ENCODE peak calls at places on chromosomes 12 and 14, in four cellular contexts. One of them, this sample, is unnamed.

GRCh38 chr14:68340262-68340661 is 452.6 kb downstream of the ZFP36L1 start:
- DNase-seq in SK-N-SH: no peak
- DNase-seq in GM12878: no peak
- DNase-seq in HepG2: no peak
- DNase-seq in this sample: no peak

GRCh38 chr12:67222302-67222701 is 46.9 kb upstream of the CAND1 start:
- DNase-seq in SK-N-SH: no peak
- DNase-seq in GM12878: no peak
- DNase-seq in HepG2: no peak
- DNase-seq in this sample: no peak

GRCh38 chr12:50074936-50075807 is 10.0 kb upstream of the SMARCD1 start:
- DNase-seq in SK-N-SH: peak
- DNase-seq in GM12878: peak
- DNase-seq in HepG2: peak
- DNase-seq in this sample: peak

GRCh38 chr12:23611320-23611719 is 338.1 kb downstream of the SOX5 start:
- DNase-seq in SK-N-SH: peak
- DNase-seq in GM12878: no peak
- DNase-seq in HepG2: no peak
- DNase-seq in this sample: no peak

GRCh38 chr12:11171953-11172675 is 1.1 kb downstream of the SMIM10L1 start:
- DNase-seq in SK-N-SH: peak
- DNase-seq in GM12878: no peak
- DNase-seq in HepG2: peak
- DNase-seq in this sample: no peak

GRCh38 chr12:92859650-92860386 is 69.3 kb downstream of the EEA1 start:
- DNase-seq in SK-N-SH: no peak
- DNase-seq in GM12878: no peak
- DNase-seq in HepG2: no peak
- DNase-seq in this sample: no peak

GRCh38 chr12:69639400-69640016 is 28.8 kb upstream of the LRRC10 start:
- DNase-seq in SK-N-SH: peak
- DNase-seq in GM12878: peak
- DNase-seq in HepG2: peak
- DNase-seq in this sample: peak

GRCh38 chr14:69906201-69906600 is 27.0 kb downstream of the SMOC1 start:
- DNase-seq in SK-N-SH: no peak
- DNase-seq in GM12878: no peak
- DNase-seq in HepG2: no peak
- DNase-seq in this sample: no peak

GRCh38 chr14:53531151-53531550 is 378.0 kb upstream of the DDHD1 start:
- DNase-seq in SK-N-SH: no peak
- DNase-seq in GM12878: no peak
- DNase-seq in HepG2: no peak
- DNase-seq in this sample: no peak

GRCh38 chr12:26204612-26205289 is 9.4 kb downstream of the SSPN start:
- DNase-seq in SK-N-SH: no peak
- DNase-seq in GM12878: no peak
- DNase-seq in HepG2: no peak
- DNase-seq in this sample: no peak

GRCh38 chr14:100654814-100655795 is 67.9 kb upstream of the BEGAIN start:
- DNase-seq in SK-N-SH: peak
- DNase-seq in GM12878: no peak
- DNase-seq in HepG2: no peak
- DNase-seq in this sample: peak

GRCh38 chr12:1504304-1505150 is 89.9 kb downstream of the FBXL14 start:
- DNase-seq in SK-N-SH: no peak
- DNase-seq in GM12878: no peak
- DNase-seq in HepG2: no peak
- DNase-seq in this sample: no peak

GRCh38 chr12:105041186-105041585 is 43.1 kb downstream of the ALDH1L2 start:
- DNase-seq in SK-N-SH: no peak
- DNase-seq in GM12878: no peak
- DNase-seq in HepG2: no peak
- DNase-seq in this sample: no peak

GRCh38 chr12:40551466-40551865 is 140.8 kb upstream of the CNTN1 start:
- DNase-seq in SK-N-SH: no peak
- DNase-seq in GM12878: no peak
- DNase-seq in HepG2: no peak
- DNase-seq in this sample: no peak

GRCh38 chr12:120230326-120230973 is 29.5 kb upstream of the RPLP0 start:
- DNase-seq in SK-N-SH: peak
- DNase-seq in GM12878: no peak
- DNase-seq in HepG2: peak
- DNase-seq in this sample: no peak

GRCh38 chr12:50925342-50925651 is 27.0 kb upstream of the HIGD1C start:
- DNase-seq in SK-N-SH: no peak
- DNase-seq in GM12878: no peak
- DNase-seq in HepG2: no peak
- DNase-seq in this sample: no peak

GRCh38 chr12:76183459-76184186 is 99.1 kb upstream of the NAP1L1 start:
- DNase-seq in SK-N-SH: no peak
- DNase-seq in GM12878: peak
- DNase-seq in HepG2: peak
- DNase-seq in this sample: peak

GRCh38 chr14:46540986-46541385 is 110.6 kb downstream of the RPL10L start:
- DNase-seq in SK-N-SH: no peak
- DNase-seq in GM12878: no peak
- DNase-seq in HepG2: no peak
- DNase-seq in this sample: no peak

GRCh38 chr14:60116181-60116580 is 24.5 kb downstream of the PCNX4 start:
- DNase-seq in SK-N-SH: no peak
- DNase-seq in GM12878: no peak
- DNase-seq in HepG2: no peak
- DNase-seq in this sample: no peak

GRCh38 chr14:68658029-68658509 is 134.8 kb downstream of the ZFP36L1 start:
- DNase-seq in SK-N-SH: no peak
- DNase-seq in GM12878: no peak
- DNase-seq in HepG2: no peak
- DNase-seq in this sample: no peak

DNA sequence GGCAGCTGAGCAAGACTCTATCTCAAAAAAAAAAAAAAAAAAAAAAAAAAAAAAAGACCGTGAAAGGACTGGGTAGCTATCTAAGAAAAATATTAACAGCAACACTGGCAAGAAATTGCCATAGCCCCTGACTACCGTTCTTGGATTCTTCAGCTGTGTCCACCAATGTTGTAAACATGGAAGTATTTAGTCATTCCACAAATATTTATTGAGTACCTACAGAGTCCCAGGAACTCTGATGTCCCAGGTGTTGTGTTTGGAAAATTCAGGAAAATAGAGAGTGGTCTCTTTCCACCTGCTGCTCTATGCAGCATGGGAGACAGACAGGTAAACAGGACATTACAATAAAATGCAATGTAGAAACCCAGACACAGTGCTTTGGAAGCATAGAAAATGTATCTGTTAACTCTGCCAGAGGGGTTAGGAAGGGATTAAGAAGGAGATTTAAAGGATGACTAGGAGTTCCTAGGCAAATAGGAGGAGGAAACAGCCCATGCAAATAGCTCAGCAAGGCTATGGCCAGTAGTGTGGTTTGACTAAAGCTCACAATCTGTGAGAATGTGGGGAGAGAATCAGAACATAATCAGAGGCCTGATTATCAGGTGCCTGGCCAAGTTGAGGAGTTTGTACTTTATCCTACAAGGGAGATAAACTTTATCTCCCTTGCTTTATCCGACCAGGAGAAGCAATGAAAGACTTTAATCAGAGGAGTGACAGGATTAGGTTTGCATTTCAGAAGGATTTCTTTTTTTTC is 2.1 kb upstream of the DLST start:
- DNase-seq in SK-N-SH: no peak
- DNase-seq in GM12878: no peak
- DNase-seq in HepG2: peak
- DNase-seq in this sample: no peak
- TF ChIP-seq TAF1 in SK-N-SH: no peak
- TF ChIP-seq TAF1 in GM12878: no peak
- TF ChIP-seq TAF1 in HepG2: no peak
- TF ChIP-seq TAF1 in this sample: no peak

DNA sequence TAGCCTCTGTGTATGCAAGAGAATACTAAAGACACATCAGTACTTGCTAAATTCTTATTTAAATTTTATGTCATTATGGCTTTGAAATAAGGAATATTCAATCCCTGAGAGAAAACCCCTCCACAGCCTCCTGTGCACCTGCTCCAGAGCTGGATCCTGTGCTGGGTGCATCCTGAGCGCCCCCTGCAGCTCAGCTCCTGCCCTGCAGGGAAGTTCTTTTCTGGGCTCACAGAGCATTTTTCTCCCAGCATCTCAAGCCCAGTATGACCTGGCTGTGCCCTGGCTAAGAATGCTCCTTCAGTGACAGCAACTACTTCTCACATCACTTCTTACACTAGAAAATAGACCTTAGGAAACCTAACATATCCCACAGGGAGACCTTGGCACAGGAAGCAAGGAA is 1211.7 kb downstream of the TMEM121 start:
- DNase-seq in SK-N-SH: no peak
- DNase-seq in GM12878: no peak
- DNase-seq in HepG2: no peak
- DNase-seq in this sample: no peak
- TF ChIP-seq TAF1 in SK-N-SH: no peak
- TF ChIP-seq TAF1 in GM12878: no peak
- TF ChIP-seq TAF1 in HepG2: no peak
- TF ChIP-seq TAF1 in this sample: no peak

GRCh38 chr14:76336876-76337275 is 39.1 kb upstream of the ESRRB start:
- DNase-seq in SK-N-SH: no peak
- DNase-seq in GM12878: no peak
- DNase-seq in HepG2: no peak
- DNase-seq in this sample: no peak

GRCh38 chr14:76343386-76343785 is 32.6 kb upstream of the ESRRB start:
- DNase-seq in SK-N-SH: no peak
- DNase-seq in GM12878: no peak
- DNase-seq in HepG2: no peak
- DNase-seq in this sample: no peak

GRCh38 chr14:76333664-76334063 is 42.3 kb upstream of the ESRRB start:
- DNase-seq in SK-N-SH: no peak
- DNase-seq in GM12878: no peak
- DNase-seq in HepG2: no peak
- DNase-seq in this sample: no peak

GRCh38 chr14:76339922-76340615 is 35.9 kb upstream of the ESRRB start:
- DNase-seq in SK-N-SH: no peak
- DNase-seq in GM12878: no peak
- DNase-seq in HepG2: no peak
- DNase-seq in this sample: no peak

DNA sequence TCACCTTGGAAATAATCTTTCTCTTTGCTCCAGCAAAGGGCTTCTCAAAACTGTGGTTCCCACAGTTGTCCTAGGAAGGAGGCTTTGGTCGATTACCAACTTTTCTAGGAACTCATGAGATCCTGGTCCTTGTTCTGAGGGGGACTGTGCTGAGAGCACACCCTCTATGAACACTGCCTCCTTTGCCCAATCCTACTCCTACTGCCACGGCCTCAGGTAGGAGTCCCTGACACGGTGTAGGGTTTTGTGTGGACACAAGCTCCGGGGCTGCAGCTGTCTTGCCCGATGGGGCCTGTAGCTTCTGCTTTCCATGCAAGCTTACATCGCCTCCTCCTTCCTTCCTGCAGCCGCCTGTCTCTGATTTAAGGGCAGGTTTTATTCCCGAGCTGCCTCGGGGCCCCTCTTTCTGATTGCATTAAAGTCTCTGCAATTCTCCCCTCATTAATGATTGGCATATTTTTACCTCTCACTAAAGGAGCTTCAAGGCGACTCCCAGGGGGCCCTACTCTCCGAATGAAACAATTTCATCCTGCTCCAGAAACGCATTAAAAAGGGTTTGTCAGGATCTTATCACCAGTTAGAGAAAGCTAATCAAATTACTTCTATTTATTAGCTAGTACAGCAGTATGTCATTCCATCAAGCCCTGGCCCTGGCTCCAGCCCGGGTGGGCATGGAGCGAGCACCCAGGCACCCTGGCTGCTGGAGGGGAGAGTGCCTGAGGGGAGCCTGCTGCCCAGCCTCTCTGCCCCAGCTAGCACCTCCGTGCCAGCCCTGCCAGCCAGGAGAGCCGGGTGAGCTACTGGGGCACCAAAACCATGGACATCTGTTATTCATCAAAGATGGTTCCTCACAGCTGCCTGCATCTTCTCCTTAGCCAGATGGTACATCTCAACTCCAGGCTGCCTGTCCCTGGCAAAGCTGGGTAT is 38.1 kb upstream of the ESRRB start:
- DNase-seq in SK-N-SH: peak
- DNase-seq in GM12878: no peak
- DNase-seq in HepG2: no peak
- DNase-seq in this sample: no peak
- TF ChIP-seq TAF1 in SK-N-SH: no peak
- TF ChIP-seq TAF1 in GM12878: no peak
- TF ChIP-seq TAF1 in HepG2: no peak
- TF ChIP-seq TAF1 in this sample: no peak

GRCh38 chr12:32988982-32989381 is 92.4 kb upstream of the PKP2 start:
- DNase-seq in SK-N-SH: no peak
- DNase-seq in GM12878: no peak
- DNase-seq in HepG2: no peak
- DNase-seq in this sample: no peak
- TF ChIP-seq TAF1 in SK-N-SH: no peak
- TF ChIP-seq TAF1 in GM12878: no peak
- TF ChIP-seq TAF1 in HepG2: no peak
- TF ChIP-seq TAF1 in this sample: no peak

DNA sequence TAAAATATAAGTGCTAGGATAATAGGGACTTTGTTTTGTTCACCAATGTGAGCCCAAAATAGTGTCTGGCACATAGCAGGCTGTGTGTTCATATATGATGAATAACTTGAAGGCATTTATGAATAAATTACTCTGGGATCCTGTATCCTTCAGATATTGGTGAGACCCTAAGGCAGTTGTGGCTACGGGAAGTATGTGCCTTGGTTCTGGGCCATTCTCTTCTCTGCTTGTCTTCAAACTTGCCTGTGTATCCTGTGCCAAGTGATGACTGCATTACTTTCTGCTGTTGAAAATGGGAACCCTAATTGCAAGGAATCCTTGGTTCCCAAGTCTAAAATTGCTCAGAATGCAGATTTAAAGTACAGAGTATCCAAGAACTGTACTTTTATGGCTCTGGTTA is 67.6 kb upstream of the KTN1 start:
- DNase-seq in SK-N-SH: no peak
- DNase-seq in GM12878: no peak
- DNase-seq in HepG2: no peak
- DNase-seq in this sample: no peak
- TF ChIP-seq TAF1 in SK-N-SH: no peak
- TF ChIP-seq TAF1 in GM12878: no peak
- TF ChIP-seq TAF1 in HepG2: no peak
- TF ChIP-seq TAF1 in this sample: no peak

DNA sequence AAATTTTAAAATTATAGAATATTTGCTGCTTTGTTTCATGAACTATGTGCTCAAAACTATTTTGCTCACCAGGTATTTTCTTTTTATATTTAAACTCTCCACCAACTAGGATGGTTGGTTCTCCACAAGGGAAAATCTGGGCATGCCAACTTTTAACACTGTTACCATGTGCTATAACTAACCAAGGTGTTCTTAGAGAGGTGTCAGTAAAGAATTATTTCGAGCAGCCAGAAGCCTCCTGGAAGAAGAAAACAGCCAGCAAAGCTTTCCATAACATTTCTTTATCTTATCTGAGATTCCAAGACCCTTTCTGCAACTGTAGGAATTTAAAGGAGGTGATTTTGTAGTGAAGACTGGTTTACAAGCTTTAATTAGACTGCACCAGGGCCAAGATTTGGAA is 97.3 kb downstream of the PRICKLE1 start:
- DNase-seq in SK-N-SH: no peak
- DNase-seq in GM12878: no peak
- DNase-seq in HepG2: no peak
- DNase-seq in this sample: no peak
- TF ChIP-seq TAF1 in SK-N-SH: no peak
- TF ChIP-seq TAF1 in GM12878: no peak
- TF ChIP-seq TAF1 in HepG2: no peak
- TF ChIP-seq TAF1 in this sample: no peak